ENCODE peak calls at places on chromosomes 4 and X, in four cellular contexts. Z, R, N and G are unnamed samples.

GRCh38 chr4:83197555-83198235 is 83.2 kb upstream of the PLAC8 start:
- DNase-seq in N (no peak), R (no peak), Z (no peak), G (no peak)

GRCh38 chrX:54926978-54927377 is 6.4 kb downstream of the TRO start:
- DNase-seq in R (no peak), Z (peak; percentile 0), N (no peak), G (no peak)

GRCh38 chr4:3115637-3116300 is 41.3 kb downstream of the HTT start:
- DNase-seq in R (no peak), Z (no peak), N (no peak), G (no peak)

GRCh38 chr4:10115657-10116624 is 658 bp downstream of the WDR1 start:
- DNase-seq in Z (peak; percentile 74), N (peak; percentile 83), R (no peak), G (peak; percentile 61)

GRCh38 chr4:168164915-168165548 is 72.7 kb downstream of the ANXA10 start:
- DNase-seq in Z (no peak), R (no peak), N (no peak), G (no peak)

GRCh38 chr4:143246977-143247376 is 62.3 kb downstream of the USP38 start:
- DNase-seq in N (no peak), R (no peak), Z (no peak), G (no peak)

GRCh38 chr4:146193628-146194027 is 18.1 kb downstream of the LSM6 start:
- DNase-seq in N (no peak), Z (no peak), R (no peak), G (no peak)

GRCh38 chr4:162015090-162015489 is 148.7 kb downstream of the FSTL5 start:
- DNase-seq in R (no peak), Z (no peak), N (no peak), G (no peak)

GRCh38 chr4:2850966-2851782 is 7.5 kb downstream of the ADD1 start:
- DNase-seq in N (no peak), R (no peak), Z (no peak), G (no peak)

GRCh38 chrX:15606064-15606590 is 5.4 kb upstream of the ACE2 start:
- DNase-seq in R (no peak), Z (no peak), N (no peak), G (no peak)

GRCh38 chr4:165364452-165365080 is 14.2 kb upstream of the CPE start:
- DNase-seq in Z (no peak), R (no peak), N (no peak), G (no peak)

GRCh38 chrX:126799059-126799458 is 20.5 kb upstream of the PRR32 start:
- DNase-seq in Z (no peak), R (no peak), N (no peak), G (no peak)

GRCh38 chr4:26779674-26780073 is 81.0 kb upstream of the STIM2 start:
- DNase-seq in N (no peak), R (no peak), Z (no peak), G (no peak)

GRCh38 chr4:99803702-99804101 is 12.9 kb upstream of the DAPP1 start:
- DNase-seq in Z (no peak), N (no peak), R (no peak), G (no peak)

GRCh38 chr4:39521253-39521908 is 5.9 kb downstream of the UGDH start:
- DNase-seq in Z (peak; percentile 61), N (no peak), R (no peak), G (no peak)

GRCh38 chr4:96352051-96352517 is 512.2 kb downstream of the PDHA2 start:
- DNase-seq in Z (peak; percentile 16), N (no peak), R (no peak), G (peak; percentile 32)

GRCh38 chrX:73127700-73128241 is 48.5 kb upstream of the PABPC1L2A start:
- DNase-seq in Z (no peak), N (no peak), R (peak; percentile 27), G (peak; percentile 17)

GRCh38 chr4:154367659-154368058 is 123.9 kb downstream of the DCHS2 start:
- DNase-seq in Z (no peak), R (no peak), N (no peak), G (no peak)

GRCh38 chr4:82839624-82840023 is 41.0 kb upstream of the SCD5 start:
- DNase-seq in N (no peak), R (no peak), Z (no peak), G (no peak)

GRCh38 chr4:150385606-150386005 is 196.3 kb upstream of the MAB21L2 start:
- DNase-seq in Z (no peak), N (no peak), R (no peak), G (no peak)

GRCh38 chr4:170089743-170090666 is at the start of gene AADAT:
- DNase-seq in R (peak; percentile 60), Z (peak; percentile 97), N (peak; percentile 33), G (peak; percentile 87)

GRCh38 chr4:6840062-6840976 is 57.8 kb downstream of the KIAA0232 start:
- DNase-seq in N (peak; percentile 60), Z (no peak), R (no peak), G (no peak)

GRCh38 chrX:28472926-28473325 is 114.3 kb upstream of the IL1RAPL1 start:
- DNase-seq in N (no peak), R (no peak), Z (no peak), G (no peak)

GRCh38 chrX:49039598-49040375 is 3.4 kb downstream of the TFE3 start:
- DNase-seq in R (peak; percentile 94), Z (peak; percentile 36), N (peak; percentile 82), G (peak; percentile 85)

GRCh38 chr4:37471971-37472370 is 214.2 kb downstream of the RELL1 start:
- DNase-seq in Z (no peak), N (no peak), R (no peak), G (no peak)

GRCh38 chrX:132017431-132018185 is 5.5 kb upstream of the STK26 start:
- DNase-seq in Z (no peak), N (no peak), R (no peak), G (no peak)

GRCh38 chrX:1419545-1420355 is 27.8 kb upstream of the SLC25A6 start:
- DNase-seq in R (no peak), Z (no peak), N (no peak), G (peak; percentile 9)

GRCh38 chr4:153107246-153107645 is 97.0 kb upstream of the TRIM2 start:
- DNase-seq in Z (no peak), R (no peak), N (no peak), G (no peak)

GRCh38 chr4:153112071-153112460 is 92.2 kb upstream of the TRIM2 start:
- DNase-seq in Z (no peak), N (no peak), R (no peak), G (no peak)

GRCh38 chr4:153110739-153111138 is 93.5 kb upstream of the TRIM2 start:
- DNase-seq in R (no peak), N (no peak), Z (no peak), G (no peak)

GRCh38 chr4:153111426-153112070 is 92.7 kb upstream of the TRIM2 start:
- DNase-seq in R (no peak), Z (no peak), N (no peak), G (no peak)

GRCh38 chr4:153109296-153109868 is 94.9 kb upstream of the TRIM2 start:
- DNase-seq in Z (no peak), N (no peak), R (no peak), G (no peak)
- TF ChIP-seq TEAD4 in Z (no peak), N (no peak), R (no peak), G (no peak)

DNA sequence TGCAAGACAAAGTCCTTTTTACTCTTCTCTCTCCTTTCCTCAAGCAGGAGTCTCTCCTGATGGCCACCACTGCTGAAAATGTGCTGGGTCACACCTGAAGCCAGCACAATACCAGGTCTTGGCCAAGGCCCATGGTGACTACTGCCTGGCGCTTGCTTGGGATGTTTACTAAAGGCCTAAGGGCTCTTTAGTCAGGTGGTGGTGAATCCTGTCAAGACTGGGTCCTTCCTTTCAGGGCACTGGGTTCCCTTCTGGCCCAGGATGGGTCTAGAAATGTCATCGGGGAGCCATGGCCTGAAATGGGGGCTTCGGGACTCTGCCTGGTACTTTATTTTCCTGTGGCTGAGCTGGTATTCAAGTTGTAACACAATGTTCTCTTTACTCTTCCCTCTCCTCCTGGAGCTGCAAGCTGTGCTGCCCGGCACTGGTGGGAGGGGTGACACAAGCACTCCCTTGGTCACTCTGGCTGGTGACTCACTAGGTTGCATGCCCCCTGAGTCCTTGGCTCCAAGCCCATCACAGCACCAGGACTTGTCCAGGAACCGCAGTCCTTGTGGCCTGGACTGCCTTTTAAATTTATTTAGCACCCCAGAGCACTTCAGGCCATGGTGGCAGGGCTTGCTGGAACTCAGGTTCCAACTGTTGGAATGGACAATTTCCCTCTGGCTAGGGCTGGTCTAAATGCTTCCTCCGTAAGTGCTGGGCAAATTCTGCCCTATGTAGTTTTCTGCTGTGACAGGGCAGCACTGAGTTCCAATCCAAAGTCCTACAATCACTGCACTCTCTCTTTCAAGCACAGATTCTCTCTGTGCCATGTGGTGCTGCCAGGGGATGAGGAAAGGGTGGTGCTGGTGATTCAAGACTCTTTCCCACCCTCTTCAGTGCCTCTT is 11.3 kb downstream of the ARL13A start:
- DNase-seq in R (no peak), Z (no peak), N (no peak), G (no peak)
- TF ChIP-seq TEAD4 in R (no peak), Z (no peak), N (no peak), G (no peak)

GRCh38 chr4:174873931-174874330 is 44.2 kb upstream of the ADAM29 start:
- DNase-seq in N (peak; percentile 18), R (no peak), Z (peak; percentile 28), G (no peak)
- TF ChIP-seq TEAD4 in N (no peak), R (no peak), Z (no peak), G (no peak)

DNA sequence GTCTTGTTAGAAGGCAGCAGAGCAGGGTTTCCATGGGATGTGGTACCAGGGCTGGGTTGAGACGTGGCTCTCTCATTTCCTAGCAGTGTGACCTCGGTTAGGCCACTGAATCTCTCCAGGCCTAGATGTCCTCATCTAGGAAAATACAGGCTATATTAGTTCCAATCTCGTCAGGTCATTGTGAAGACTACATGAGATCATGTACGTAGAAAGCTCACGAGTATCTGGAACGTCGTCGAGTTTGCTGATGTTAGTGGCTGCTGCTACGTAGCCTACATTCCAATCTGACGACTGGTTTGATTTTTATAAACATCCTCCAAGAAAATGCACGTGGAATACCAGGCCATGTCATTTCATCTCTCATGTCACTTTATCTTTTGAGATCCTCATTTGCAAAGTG is 278.3 kb upstream of the GATB start:
- DNase-seq in N (no peak), R (no peak), Z (no peak), G (no peak)
- TF ChIP-seq TEAD4 in N (no peak), R (no peak), Z (no peak), G (no peak)

GRCh38 chrX:58025979-58026378 is 115.7 kb upstream of the ZXDA start:
- DNase-seq in N (peak; percentile 6), Z (peak; percentile 20), R (no peak), G (peak; percentile 9)
- TF ChIP-seq TEAD4 in N (no peak), Z (no peak), R (no peak), G (no peak)